ENCODE peak calls at places on chromosomes 7 and 10, in seven cellular contexts. X, K, B, Z, L, F and O are unnamed samples.

GRCh38 chr10:44801383-44802327 is 109.5 kb upstream of the TMEM72 start:
- DNase-seq in X (peak), B (peak), Z (peak), K (no peak), L (peak), F (no peak), O (peak)

GRCh38 chr10:98150544-98150943 is 16.1 kb downstream of the R3HCC1L start:
- DNase-seq in K (no peak), B (no peak), X (no peak), F (no peak), L (no peak), Z (no peak), O (no peak)

GRCh38 chr7:54015251-54015650 is 526.9 kb upstream of the VSTM2A start:
- DNase-seq in F (no peak), Z (no peak), K (no peak), L (no peak), B (no peak), X (no peak), O (no peak)

GRCh38 chr10:123703195-123703790 is 37.1 kb downstream of the GPR26 start:
- DNase-seq in X (no peak), K (no peak), L (no peak), B (no peak), Z (no peak), F (no peak), O (no peak)

GRCh38 chr10:16835223-16835622 is 18.0 kb upstream of the RSU1 start:
- DNase-seq in B (no peak), F (no peak), L (no peak), K (no peak), Z (no peak), X (no peak), O (no peak)

GRCh38 chr10:118624747-118625146 is 29.3 kb upstream of the PRLHR start:
- DNase-seq in L (no peak), Z (no peak), F (no peak), K (no peak), X (no peak), B (no peak), O (no peak)

GRCh38 chr7:99498546-99498944 is 1.5 kb downstream of the ZNF394 start:
- DNase-seq in K (no peak), F (no peak), L (no peak), B (no peak), Z (no peak), X (no peak), O (no peak)

GRCh38 chr10:11181996-11182395 is 164.3 kb downstream of the CELF2 start:
- DNase-seq in X (peak), L (peak), F (no peak), Z (no peak), K (no peak), B (no peak), O (no peak)

GRCh38 chr7:4282434-4283223 is 399.5 kb upstream of the FOXK1 start:
- DNase-seq in B (no peak), F (no peak), Z (no peak), X (no peak), K (no peak), L (no peak), O (no peak)

GRCh38 chr7:37315752-37316711 is 132.6 kb downstream of the ELMO1 start:
- DNase-seq in B (no peak), F (no peak), X (no peak), K (no peak), Z (peak), L (peak), O (no peak)

GRCh38 chr10:48523820-48524758 is 80.8 kb downstream of the ARHGAP22 start:
- DNase-seq in Z (peak), F (peak), X (no peak), K (no peak), B (no peak), L (no peak), O (no peak)

GRCh38 chr7:150384406-150385239 is 5.5 kb downstream of the ZNF775 start:
- DNase-seq in F (no peak), L (no peak), X (no peak), Z (no peak), K (no peak), B (no peak), O (no peak)

GRCh38 chr7:3533040-3533439 is 232.0 kb downstream of the SDK1 start:
- DNase-seq in B (no peak), L (no peak), F (no peak), Z (no peak), X (no peak), K (no peak), O (no peak)

GRCh38 chr7:139431010-139431409 is 52.5 kb downstream of the KLRG2 start:
- DNase-seq in K (no peak), F (no peak), L (no peak), Z (no peak), X (no peak), B (no peak), O (no peak)

GRCh38 chr10:74189999-74190421 is 39.0 kb downstream of the ADK start:
- DNase-seq in X (no peak), L (no peak), K (no peak), B (no peak), Z (peak), F (no peak), O (peak)

GRCh38 chr7:26083113-26083512 is 68.9 kb upstream of the NFE2L3 start:
- DNase-seq in Z (no peak), L (no peak), K (no peak), F (no peak), B (no peak), X (no peak), O (no peak)

GRCh38 chr10:103616705-103617361 is 123.3 kb downstream of the NEURL1 start:
- DNase-seq in X (peak), Z (peak), K (no peak), B (no peak), F (no peak), L (peak), O (peak)

GRCh38 chr7:102988088-102988487 is 75.3 kb downstream of the LRRC17 start:
- DNase-seq in F (peak), K (no peak), L (no peak), B (no peak), Z (no peak), X (no peak), O (no peak)

GRCh38 chr10:78165617-78166016 is 132.0 kb downstream of the RPS24 start:
- DNase-seq in K (no peak), X (no peak), F (no peak), Z (no peak), B (no peak), L (no peak), O (no peak)

GRCh38 chr10:98125940-98126631 is 8.4 kb upstream of the R3HCC1L start:
- DNase-seq in Z (no peak), X (no peak), B (no peak), K (no peak), F (no peak), L (no peak), O (no peak)

GRCh38 chr7:76326646-76327233 is 24.3 kb downstream of the HSPB1 start:
- DNase-seq in F (no peak), K (no peak), Z (no peak), L (no peak), X (no peak), B (no peak), O (no peak)

GRCh38 chr10:29435809-29436501 is 147.1 kb downstream of the LYZL1 start:
- DNase-seq in F (no peak), X (no peak), K (no peak), B (no peak), Z (no peak), L (no peak), O (peak)

GRCh38 chr7:140263277-140263676 is 86.5 kb upstream of the KDM7A start:
- DNase-seq in X (no peak), F (no peak), K (no peak), L (no peak), Z (no peak), B (no peak), O (no peak)

GRCh38 chr7:50321678-50322077 is 17.2 kb downstream of the IKZF1 start:
- DNase-seq in F (no peak), Z (no peak), X (no peak), B (no peak), L (no peak), K (no peak), O (no peak)

GRCh38 chr7:44881610-44882009 is 3.7 kb downstream of the PURB start:
- DNase-seq in Z (no peak), F (no peak), L (no peak), X (no peak), B (no peak), K (no peak), O (no peak)

GRCh38 chr7:117075934-117076333 is 122.6 kb downstream of the ST7 start:
- DNase-seq in L (no peak), X (no peak), K (no peak), F (no peak), B (no peak), Z (no peak), O (no peak)

GRCh38 chr10:71719042-71719441 is 536 bp downstream of the C10orf105 start:
- DNase-seq in X (peak), Z (peak), F (no peak), B (no peak), K (no peak), L (no peak), O (no peak)

GRCh38 chr10:32271617-32272016 is 75.3 kb downstream of the EPC1 start:
- DNase-seq in L (no peak), F (no peak), Z (no peak), B (no peak), X (no peak), K (no peak), O (peak)

GRCh38 chr7:106176414-106177294 is 64.5 kb upstream of the SYPL1 start:
- DNase-seq in K (peak), X (peak), Z (peak), B (peak), F (peak), L (peak), O (no peak)

GRCh38 chr10:87674963-87675362 is 15.3 kb downstream of the PAPSS2 start:
- DNase-seq in X (no peak), Z (no peak), B (no peak), K (no peak), F (no peak), L (no peak), O (peak)

GRCh38 chr7:23680417-23681405 is 712 bp downstream of the FAM221A start:
- DNase-seq in Z (peak), X (peak), K (peak), L (peak), F (no peak), B (peak), O (no peak)

GRCh38 chr10:69360485-69361302 is 56.0 kb downstream of the TACR2 start:
- DNase-seq in B (peak), K (no peak), F (no peak), Z (no peak), L (peak), X (peak), O (peak)

GRCh38 chr10:75042292-75042974 is 69.0 kb upstream of the SAMD8 start:
- DNase-seq in L (peak), Z (no peak), K (no peak), F (no peak), X (no peak), B (no peak), O (peak)

GRCh38 chr7:156510966-156511365 is 129.6 kb upstream of the RNF32 start:
- DNase-seq in L (no peak), F (no peak), X (no peak), Z (no peak), B (no peak), K (no peak), O (no peak)

GRCh38 chr10:28354552-28354951 is 51.7 kb upstream of the MPP7 start:
- DNase-seq in L (no peak), B (no peak), K (no peak), F (no peak), X (no peak), Z (no peak), O (no peak)

DNA sequence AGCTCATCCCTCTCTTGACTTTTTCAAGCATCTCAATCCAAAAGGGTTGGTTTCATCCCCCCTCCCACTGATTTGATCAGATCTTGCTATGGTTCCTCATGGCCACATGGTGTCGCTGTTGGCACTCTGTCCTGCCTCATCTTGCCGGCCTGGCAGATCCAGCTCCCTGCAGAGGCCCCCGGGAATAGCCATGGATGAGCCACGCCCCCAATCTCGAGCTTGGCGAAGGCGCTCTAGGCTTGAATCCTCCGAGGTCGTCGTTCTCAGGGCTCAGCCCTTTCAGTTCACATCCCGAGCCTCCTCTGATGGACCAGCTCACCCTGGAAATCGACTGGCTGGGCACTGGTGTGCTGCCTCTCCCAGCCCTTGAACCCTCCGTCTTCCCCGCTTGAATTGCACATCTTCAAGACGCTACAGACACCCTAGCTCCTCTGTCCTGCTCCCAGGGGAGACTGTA is 628.7 kb downstream of the TYW1 start:
- DNase-seq in B (peak), L (peak), F (peak), Z (peak), K (peak), X (peak), O (no peak)
- TF ChIP-seq CTCF in B (peak), L (peak), F (peak), Z (peak), K (peak), X (peak), O (peak)

GRCh38 chr10:21172774-21173432 is 275.8 kb upstream of the NEBL start:
- DNase-seq in L (peak), X (no peak), K (no peak), B (peak), Z (peak), F (peak), O (no peak)

GRCh38 chr10:21171197-21171935 is 274.3 kb upstream of the NEBL start:
- DNase-seq in Z (no peak), L (no peak), X (no peak), F (peak), K (no peak), B (no peak), O (no peak)

GRCh38 chr10:21173433-21173963 is 276.4 kb upstream of the NEBL start:
- DNase-seq in B (peak), L (peak), F (no peak), Z (no peak), K (no peak), X (no peak), O (no peak)

GRCh38 chr10:21170216-21170615 is 273.1 kb upstream of the NEBL start:
- DNase-seq in K (no peak), F (no peak), Z (no peak), X (no peak), B (no peak), L (no peak), O (no peak)

GRCh38 chr10:21171936-21172773 is 275.0 kb upstream of the NEBL start:
- DNase-seq in B (peak), L (no peak), Z (no peak), K (no peak), X (no peak), F (no peak), O (no peak)
- H3K4me3 ChIP-seq in B (peak), L (no peak), Z (no peak), K (no peak), X (peak), F (peak), O (no peak)

GRCh38 chr10:111998728-111999127 is 184.8 kb downstream of the GPAM start:
- DNase-seq in X (no peak), B (no peak), F (no peak), K (no peak), L (no peak), Z (no peak), O (no peak)

GRCh38 chr10:111999205-111999914 is 184.2 kb downstream of the GPAM start:
- DNase-seq in L (no peak), F (no peak), Z (no peak), B (no peak), K (peak), X (no peak), O (no peak)

GRCh38 chr10:111993872-111994426 is 189.6 kb downstream of the GPAM start:
- DNase-seq in L (no peak), X (no peak), Z (no peak), B (no peak), K (no peak), F (no peak), O (no peak)

GRCh38 chr10:111993321-111993720 is 190.2 kb downstream of the GPAM start:
- DNase-seq in K (no peak), X (no peak), F (no peak), L (no peak), Z (no peak), B (no peak), O (no peak)

GRCh38 chr10:111996103-111996502 is 187.5 kb downstream of the GPAM start:
- DNase-seq in F (no peak), X (no peak), Z (no peak), B (no peak), L (no peak), K (no peak), O (no peak)
- TF ChIP-seq CTCF in F (no peak), X (no peak), Z (no peak), B (no peak), L (no peak), K (no peak), O (no peak)

GRCh38 chr7:2521952-2522591 is 2.5 kb downstream of the LFNG start:
- DNase-seq in L (peak), B (peak), X (peak), F (no peak), Z (peak), K (no peak), O (no peak)

GRCh38 chr7:2524808-2525140 is 5.2 kb downstream of the LFNG start:
- DNase-seq in B (peak), F (no peak), L (no peak), K (peak), X (no peak), Z (no peak), O (no peak)

GRCh38 chr7:2522780-2523433 is 3.3 kb downstream of the LFNG start:
- DNase-seq in X (no peak), B (peak), Z (no peak), F (no peak), K (no peak), L (no peak), O (no peak)

GRCh38 chr7:2523941-2524807 is 4.6 kb downstream of the LFNG start:
- DNase-seq in B (peak), F (peak), K (no peak), L (peak), X (peak), Z (peak), O (no peak)

DNA sequence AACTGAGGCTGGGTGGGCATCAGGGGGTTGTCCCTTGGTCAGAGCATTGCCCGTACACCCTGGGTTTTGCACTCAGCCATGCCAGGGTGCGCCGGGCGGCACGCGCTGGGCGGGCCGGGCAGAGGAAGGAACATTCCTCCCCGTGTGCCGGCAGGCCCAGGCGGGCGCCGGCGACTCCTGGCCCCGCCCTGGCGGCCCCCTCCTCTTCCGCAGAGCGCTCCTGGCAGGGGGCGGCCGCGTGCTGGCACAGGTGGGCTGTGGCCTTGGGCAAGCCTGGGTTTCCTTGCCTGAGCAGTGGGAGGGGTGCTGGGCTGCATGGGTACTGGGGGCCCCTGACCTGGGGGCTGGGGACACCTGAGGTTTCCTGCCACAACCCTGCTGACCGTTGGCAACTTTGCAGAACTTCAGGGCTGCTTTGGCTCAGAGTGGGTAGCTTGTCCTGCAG is 3.9 kb downstream of the LFNG start:
- DNase-seq in K (no peak), L (no peak), Z (no peak), F (no peak), B (peak), X (no peak), O (no peak)
- H3K4me3 ChIP-seq in K (peak), L (peak), Z (no peak), F (no peak), B (no peak), X (peak), O (no peak)

GRCh38 chr10:15824498-15824897 is 35.8 kb downstream of the MINDY3 start:
- DNase-seq in F (no peak), B (no peak), K (no peak), L (no peak), Z (no peak), X (no peak), O (no peak)
- TF ChIP-seq CTCF in F (no peak), B (peak), K (no peak), L (peak), Z (peak), X (peak), O (peak)

DNA sequence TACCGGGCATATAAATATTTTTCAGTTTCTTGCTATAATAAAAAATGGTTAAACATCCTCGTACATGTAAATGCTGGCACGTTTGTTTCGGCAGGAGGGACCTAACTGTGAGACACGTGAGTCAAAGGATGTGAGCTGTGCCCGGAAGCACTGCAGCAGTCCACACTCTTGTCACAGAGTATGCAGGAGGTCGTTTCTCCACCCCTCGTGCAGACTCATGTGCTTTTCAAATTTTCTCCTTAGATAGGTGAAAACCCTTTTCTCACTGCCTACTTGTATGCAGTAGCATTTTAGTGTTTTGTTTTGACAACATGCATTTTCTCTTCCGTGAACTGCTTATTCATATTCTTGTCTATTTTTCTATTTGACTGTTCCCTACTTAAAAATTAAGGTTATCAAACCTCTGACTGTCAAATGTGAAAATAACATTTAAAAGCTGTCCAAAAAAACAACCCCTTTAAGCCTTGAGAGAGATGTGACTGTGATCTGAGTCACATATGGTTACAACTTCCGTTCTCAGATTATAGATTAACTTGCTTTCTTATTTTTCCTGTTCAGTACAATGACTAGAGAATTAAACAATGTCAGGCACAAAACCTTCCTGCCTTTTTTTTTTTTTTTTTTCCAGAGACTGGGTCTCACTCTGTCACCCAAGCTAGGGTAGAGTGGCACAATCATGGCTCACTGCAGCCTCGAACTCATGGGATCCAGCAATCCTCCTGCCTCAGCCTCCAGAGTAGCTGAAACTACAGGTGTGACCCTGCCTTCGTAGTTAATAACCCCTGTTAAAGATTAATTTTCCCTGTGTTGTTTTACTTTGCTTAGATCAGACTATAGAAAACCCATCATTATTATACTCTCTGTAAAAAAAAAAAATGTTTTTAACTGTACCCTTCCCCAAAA is 45.1 kb downstream of the DPY19L1 start:
- DNase-seq in X (no peak), B (no peak), L (no peak), F (no peak), Z (no peak), K (no peak), O (no peak)
- H3K4me3 ChIP-seq in X (no peak), B (no peak), L (no peak), F (no peak), Z (no peak), K (no peak), O (no peak)

DNA sequence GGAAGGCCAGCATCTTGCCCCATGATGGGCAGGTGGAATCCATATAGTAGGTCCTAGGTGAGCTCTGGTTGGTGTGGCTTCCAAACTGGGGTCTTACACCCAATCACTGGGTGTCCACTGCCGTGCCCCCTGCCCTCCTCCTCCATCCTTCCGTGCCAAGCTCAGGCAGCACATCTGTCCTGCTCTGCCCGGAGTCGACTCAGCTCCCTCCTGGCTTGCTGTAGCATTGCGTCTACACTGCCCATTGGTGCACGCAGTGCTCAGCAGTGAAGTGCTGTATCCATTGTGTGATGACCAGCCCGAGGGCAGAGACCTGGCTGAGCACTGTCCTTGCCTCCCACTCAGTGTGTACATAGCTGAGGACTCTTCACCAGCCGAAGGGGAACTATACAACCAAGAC is 148.4 kb downstream of the ADAM12 start:
- DNase-seq in X (no peak), L (no peak), K (no peak), Z (no peak), B (no peak), F (no peak), O (no peak)
- TF ChIP-seq CTCF in X (no peak), L (no peak), K (no peak), Z (no peak), B (no peak), F (no peak), O (no peak)

GRCh38 chr7:55570939-55571338 is 1.4 kb downstream of the VOPP1 start:
- DNase-seq in L (no peak), F (no peak), K (no peak), Z (no peak), X (no peak), B (no peak), O (peak)
- H3K4me3 ChIP-seq in L (peak), F (peak), K (peak), Z (peak), X (peak), B (no peak), O (peak)